ENCODE peak calls at places on chromosomes 5 and 9, in eight cellular contexts. One of them, this sample, is unnamed.

GRCh38 chr5:35908814-35909213 is 29.6 kb downstream of the CAPSL start:
- DNase-seq in GDM1: no peak
- DNase-seq in mesenteric fat pad: no peak
- DNase-seq in OCI-M1: peak; percentile 5
- DNase-seq in T-helper 2 cell: no peak
- DNase-seq in HuH-7: no peak
- DNase-seq in activated CD4-positive, alpha-beta T cell treated with anti-CD3 and anti-CD28 coated beads, Interleukin-2, amount 50 U/mL, for 1 hour: no peak
- DNase-seq in activated gamma-delta T cell treated with anti-CD3 and anti-CD28 coated beads, Interleukin-2, amount 50 U/mL, for 16 hours: no peak
- DNase-seq in this sample: no peak

GRCh38 chr5:6949230-6949629 is 236.0 kb downstream of the TENT4A start:
- DNase-seq in mesenteric fat pad: no peak
- DNase-seq in HuH-7: no peak
- DNase-seq in activated gamma-delta T cell treated with anti-CD3 and anti-CD28 coated beads, Interleukin-2, amount 50 U/mL, for 16 hours: no peak
- DNase-seq in OCI-M1: no peak
- DNase-seq in activated CD4-positive, alpha-beta T cell treated with anti-CD3 and anti-CD28 coated beads, Interleukin-2, amount 50 U/mL, for 1 hour: no peak
- DNase-seq in T-helper 2 cell: no peak
- DNase-seq in GDM1: no peak
- DNase-seq in this sample: no peak

GRCh38 chr9:127158995-127159801 is 36.8 kb upstream of the ANGPTL2 start:
- DNase-seq in T-helper 2 cell: no peak
- DNase-seq in HuH-7: no peak
- DNase-seq in activated gamma-delta T cell treated with anti-CD3 and anti-CD28 coated beads, Interleukin-2, amount 50 U/mL, for 16 hours: no peak
- DNase-seq in GDM1: no peak
- DNase-seq in OCI-M1: no peak
- DNase-seq in mesenteric fat pad: peak; percentile 81
- DNase-seq in activated CD4-positive, alpha-beta T cell treated with anti-CD3 and anti-CD28 coated beads, Interleukin-2, amount 50 U/mL, for 1 hour: no peak
- DNase-seq in this sample: no peak

GRCh38 chr9:86792136-86792535 is 155.2 kb downstream of the GAS1 start:
- DNase-seq in HuH-7: no peak
- DNase-seq in T-helper 2 cell: no peak
- DNase-seq in GDM1: no peak
- DNase-seq in OCI-M1: no peak
- DNase-seq in activated gamma-delta T cell treated with anti-CD3 and anti-CD28 coated beads, Interleukin-2, amount 50 U/mL, for 16 hours: no peak
- DNase-seq in activated CD4-positive, alpha-beta T cell treated with anti-CD3 and anti-CD28 coated beads, Interleukin-2, amount 50 U/mL, for 1 hour: no peak
- DNase-seq in mesenteric fat pad: no peak
- DNase-seq in this sample: no peak

GRCh38 chr5:18068851-18069250 is 434.6 kb downstream of the TAF11L14 start:
- DNase-seq in mesenteric fat pad: no peak
- DNase-seq in GDM1: no peak
- DNase-seq in activated gamma-delta T cell treated with anti-CD3 and anti-CD28 coated beads, Interleukin-2, amount 50 U/mL, for 16 hours: no peak
- DNase-seq in activated CD4-positive, alpha-beta T cell treated with anti-CD3 and anti-CD28 coated beads, Interleukin-2, amount 50 U/mL, for 1 hour: no peak
- DNase-seq in OCI-M1: no peak
- DNase-seq in HuH-7: no peak
- DNase-seq in T-helper 2 cell: no peak
- DNase-seq in this sample: no peak

GRCh38 chr9:135884328-135885035 is 22.9 kb downstream of the CAMSAP1 start:
- DNase-seq in GDM1: no peak
- DNase-seq in mesenteric fat pad: peak; percentile 82
- DNase-seq in OCI-M1: no peak
- DNase-seq in T-helper 2 cell: no peak
- DNase-seq in activated CD4-positive, alpha-beta T cell treated with anti-CD3 and anti-CD28 coated beads, Interleukin-2, amount 50 U/mL, for 1 hour: no peak
- DNase-seq in HuH-7: peak; percentile 23
- DNase-seq in activated gamma-delta T cell treated with anti-CD3 and anti-CD28 coated beads, Interleukin-2, amount 50 U/mL, for 16 hours: no peak
- DNase-seq in this sample: no peak

GRCh38 chr5:180820788-180821321 is 18.2 kb upstream of the MGAT1 start:
- DNase-seq in activated CD4-positive, alpha-beta T cell treated with anti-CD3 and anti-CD28 coated beads, Interleukin-2, amount 50 U/mL, for 1 hour: no peak
- DNase-seq in OCI-M1: peak; percentile 73
- DNase-seq in mesenteric fat pad: no peak
- DNase-seq in activated gamma-delta T cell treated with anti-CD3 and anti-CD28 coated beads, Interleukin-2, amount 50 U/mL, for 16 hours: no peak
- DNase-seq in HuH-7: no peak
- DNase-seq in T-helper 2 cell: no peak
- DNase-seq in GDM1: no peak
- DNase-seq in this sample: no peak

GRCh38 chr5:133831506-133832224 is 136.8 kb downstream of the C5orf15 start:
- DNase-seq in mesenteric fat pad: peak; percentile 71
- DNase-seq in activated CD4-positive, alpha-beta T cell treated with anti-CD3 and anti-CD28 coated beads, Interleukin-2, amount 50 U/mL, for 1 hour: no peak
- DNase-seq in OCI-M1: no peak
- DNase-seq in GDM1: no peak
- DNase-seq in HuH-7: no peak
- DNase-seq in T-helper 2 cell: no peak
- DNase-seq in activated gamma-delta T cell treated with anti-CD3 and anti-CD28 coated beads, Interleukin-2, amount 50 U/mL, for 16 hours: no peak
- DNase-seq in this sample: no peak

GRCh38 chr5:52693279-52693678 is 94.4 kb upstream of the ITGA1 start:
- DNase-seq in OCI-M1: peak; percentile 29
- DNase-seq in T-helper 2 cell: peak; percentile 8
- DNase-seq in HuH-7: no peak
- DNase-seq in mesenteric fat pad: no peak
- DNase-seq in GDM1: no peak
- DNase-seq in activated gamma-delta T cell treated with anti-CD3 and anti-CD28 coated beads, Interleukin-2, amount 50 U/mL, for 16 hours: no peak
- DNase-seq in activated CD4-positive, alpha-beta T cell treated with anti-CD3 and anti-CD28 coated beads, Interleukin-2, amount 50 U/mL, for 1 hour: peak; percentile 10
- DNase-seq in this sample: no peak

GRCh38 chr5:55220433-55221185 is 6.5 kb downstream of the MCIDAS start:
- DNase-seq in GDM1: no peak
- DNase-seq in mesenteric fat pad: peak; percentile 89
- DNase-seq in HuH-7: peak; percentile 76
- DNase-seq in activated gamma-delta T cell treated with anti-CD3 and anti-CD28 coated beads, Interleukin-2, amount 50 U/mL, for 16 hours: no peak
- DNase-seq in OCI-M1: no peak
- DNase-seq in T-helper 2 cell: no peak
- DNase-seq in activated CD4-positive, alpha-beta T cell treated with anti-CD3 and anti-CD28 coated beads, Interleukin-2, amount 50 U/mL, for 1 hour: no peak
- DNase-seq in this sample: no peak

GRCh38 chr5:97434021-97434420 is 251.0 kb upstream of the RIOK2 start:
- DNase-seq in activated gamma-delta T cell treated with anti-CD3 and anti-CD28 coated beads, Interleukin-2, amount 50 U/mL, for 16 hours: no peak
- DNase-seq in HuH-7: no peak
- DNase-seq in mesenteric fat pad: no peak
- DNase-seq in OCI-M1: no peak
- DNase-seq in activated CD4-positive, alpha-beta T cell treated with anti-CD3 and anti-CD28 coated beads, Interleukin-2, amount 50 U/mL, for 1 hour: no peak
- DNase-seq in GDM1: no peak
- DNase-seq in T-helper 2 cell: no peak
- DNase-seq in this sample: no peak

GRCh38 chr5:160477266-160477970 is 55.8 kb downstream of the PTTG1 start:
- DNase-seq in HuH-7: no peak
- DNase-seq in OCI-M1: no peak
- DNase-seq in mesenteric fat pad: no peak
- DNase-seq in T-helper 2 cell: no peak
- DNase-seq in activated CD4-positive, alpha-beta T cell treated with anti-CD3 and anti-CD28 coated beads, Interleukin-2, amount 50 U/mL, for 1 hour: no peak
- DNase-seq in GDM1: no peak
- DNase-seq in activated gamma-delta T cell treated with anti-CD3 and anti-CD28 coated beads, Interleukin-2, amount 50 U/mL, for 16 hours: no peak
- DNase-seq in this sample: no peak

GRCh38 chr9:85212887-85213286 is 528.9 kb downstream of the AGTPBP1 start:
- DNase-seq in T-helper 2 cell: no peak
- DNase-seq in OCI-M1: peak; percentile 40
- DNase-seq in mesenteric fat pad: no peak
- DNase-seq in GDM1: no peak
- DNase-seq in activated CD4-positive, alpha-beta T cell treated with anti-CD3 and anti-CD28 coated beads, Interleukin-2, amount 50 U/mL, for 1 hour: no peak
- DNase-seq in activated gamma-delta T cell treated with anti-CD3 and anti-CD28 coated beads, Interleukin-2, amount 50 U/mL, for 16 hours: no peak
- DNase-seq in HuH-7: no peak
- DNase-seq in this sample: no peak

GRCh38 chr5:146165469-146165868 is 17.0 kb downstream of the LARS1 start:
- DNase-seq in activated CD4-positive, alpha-beta T cell treated with anti-CD3 and anti-CD28 coated beads, Interleukin-2, amount 50 U/mL, for 1 hour: no peak
- DNase-seq in activated gamma-delta T cell treated with anti-CD3 and anti-CD28 coated beads, Interleukin-2, amount 50 U/mL, for 16 hours: no peak
- DNase-seq in GDM1: no peak
- DNase-seq in mesenteric fat pad: no peak
- DNase-seq in HuH-7: no peak
- DNase-seq in OCI-M1: no peak
- DNase-seq in T-helper 2 cell: no peak
- DNase-seq in this sample: no peak

GRCh38 chr9:105064248-105065118 is 136.5 kb upstream of the ABCA1 start:
- DNase-seq in HuH-7: peak; percentile 59
- DNase-seq in activated gamma-delta T cell treated with anti-CD3 and anti-CD28 coated beads, Interleukin-2, amount 50 U/mL, for 16 hours: no peak
- DNase-seq in activated CD4-positive, alpha-beta T cell treated with anti-CD3 and anti-CD28 coated beads, Interleukin-2, amount 50 U/mL, for 1 hour: no peak
- DNase-seq in mesenteric fat pad: peak; percentile 92
- DNase-seq in GDM1: peak; percentile 50
- DNase-seq in OCI-M1: peak; percentile 92
- DNase-seq in T-helper 2 cell: no peak
- DNase-seq in this sample: peak; percentile 54

GRCh38 chr5:132668706-132669454 is 4.9 kb upstream of the IL4 start:
- DNase-seq in activated gamma-delta T cell treated with anti-CD3 and anti-CD28 coated beads, Interleukin-2, amount 50 U/mL, for 16 hours: no peak
- DNase-seq in mesenteric fat pad: no peak
- DNase-seq in activated CD4-positive, alpha-beta T cell treated with anti-CD3 and anti-CD28 coated beads, Interleukin-2, amount 50 U/mL, for 1 hour: no peak
- DNase-seq in GDM1: no peak
- DNase-seq in HuH-7: no peak
- DNase-seq in OCI-M1: no peak
- DNase-seq in T-helper 2 cell: no peak
- DNase-seq in this sample: no peak

This sample was measured in NCI-H2227 treated with DMSO at 0.1 percent for 48 hours.